ENCODE peak calls at places on chromosomes 7 and 10, in ten cellular contexts. One of them, this sample, is unnamed.

GRCh38 chr10:98446121-98446655 is 547 bp downstream of the HPS1 start:
- DNase-seq in lung: no peak
- DNase-seq in right cardiac atrium: no peak
- DNase-seq in substantia nigra: no peak
- DNase-seq in RWPE2: no peak
- DNase-seq in hepatocyte: peak
- DNase-seq in H9: peak
- DNase-seq in adrenal gland: peak
- DNase-seq in CD8-positive, alpha-beta memory T cell: peak
- DNase-seq in CD4-positive, alpha-beta memory T cell: no peak
- DNase-seq in this sample: no peak

GRCh38 chr7:29548823-29549222 is 14.8 kb upstream of the PRR15 start:
- DNase-seq in lung: no peak
- DNase-seq in right cardiac atrium: no peak
- DNase-seq in substantia nigra: no peak
- DNase-seq in RWPE2: no peak
- DNase-seq in hepatocyte: no peak
- DNase-seq in H9: no peak
- DNase-seq in adrenal gland: no peak
- DNase-seq in CD8-positive, alpha-beta memory T cell: no peak
- DNase-seq in CD4-positive, alpha-beta memory T cell: no peak
- DNase-seq in this sample: no peak

GRCh38 chr7:32890553-32891045 is 961 bp downstream of the KBTBD2 start:
- DNase-seq in lung: peak
- DNase-seq in right cardiac atrium: no peak
- DNase-seq in substantia nigra: peak
- DNase-seq in RWPE2: no peak
- DNase-seq in hepatocyte: peak
- DNase-seq in H9: no peak
- DNase-seq in adrenal gland: peak
- DNase-seq in CD8-positive, alpha-beta memory T cell: peak
- DNase-seq in CD4-positive, alpha-beta memory T cell: peak
- DNase-seq in this sample: no peak

GRCh38 chr7:126450269-126450671 is 802.5 kb downstream of the GRM8 start:
- DNase-seq in lung: no peak
- DNase-seq in right cardiac atrium: no peak
- DNase-seq in substantia nigra: no peak
- DNase-seq in RWPE2: no peak
- DNase-seq in hepatocyte: no peak
- DNase-seq in H9: no peak
- DNase-seq in adrenal gland: no peak
- DNase-seq in CD8-positive, alpha-beta memory T cell: no peak
- DNase-seq in CD4-positive, alpha-beta memory T cell: no peak
- DNase-seq in this sample: no peak

GRCh38 chr10:62817120-62817762 is 1.1 kb upstream of the EGR2 start:
- DNase-seq in lung: peak
- DNase-seq in right cardiac atrium: peak
- DNase-seq in substantia nigra: no peak
- DNase-seq in RWPE2: peak
- DNase-seq in hepatocyte: peak
- DNase-seq in H9: peak
- DNase-seq in adrenal gland: no peak
- DNase-seq in CD8-positive, alpha-beta memory T cell: peak
- DNase-seq in CD4-positive, alpha-beta memory T cell: no peak
- DNase-seq in this sample: peak

GRCh38 chr7:112204072-112204775 is 2.0 kb downstream of the DOCK4 start:
- DNase-seq in lung: no peak
- DNase-seq in right cardiac atrium: no peak
- DNase-seq in substantia nigra: no peak
- DNase-seq in RWPE2: no peak
- DNase-seq in hepatocyte: no peak
- DNase-seq in H9: no peak
- DNase-seq in adrenal gland: no peak
- DNase-seq in CD8-positive, alpha-beta memory T cell: no peak
- DNase-seq in CD4-positive, alpha-beta memory T cell: no peak
- DNase-seq in this sample: no peak

GRCh38 chr10:110672580-110672919 is 28.4 kb downstream of the RBM20 start:
- DNase-seq in lung: no peak
- DNase-seq in right cardiac atrium: no peak
- DNase-seq in substantia nigra: no peak
- DNase-seq in RWPE2: no peak
- DNase-seq in hepatocyte: no peak
- DNase-seq in H9: no peak
- DNase-seq in adrenal gland: no peak
- DNase-seq in CD8-positive, alpha-beta memory T cell: no peak
- DNase-seq in CD4-positive, alpha-beta memory T cell: no peak
- DNase-seq in this sample: no peak

GRCh38 chr7:108097703-108098102 is 32.5 kb downstream of the LAMB4 start:
- DNase-seq in lung: no peak
- DNase-seq in right cardiac atrium: no peak
- DNase-seq in substantia nigra: no peak
- DNase-seq in RWPE2: no peak
- DNase-seq in hepatocyte: no peak
- DNase-seq in H9: no peak
- DNase-seq in adrenal gland: no peak
- DNase-seq in CD8-positive, alpha-beta memory T cell: no peak
- DNase-seq in CD4-positive, alpha-beta memory T cell: no peak
- DNase-seq in this sample: no peak

GRCh38 chr10:16297652-16298051 is 139.2 kb upstream of the PTER start:
- DNase-seq in lung: no peak
- DNase-seq in right cardiac atrium: no peak
- DNase-seq in substantia nigra: no peak
- DNase-seq in RWPE2: no peak
- DNase-seq in hepatocyte: no peak
- DNase-seq in H9: no peak
- DNase-seq in adrenal gland: no peak
- DNase-seq in CD8-positive, alpha-beta memory T cell: no peak
- DNase-seq in CD4-positive, alpha-beta memory T cell: no peak
- DNase-seq in this sample: no peak

GRCh38 chr10:103667390-103667789 is 173.9 kb downstream of the NEURL1 start:
- DNase-seq in lung: no peak
- DNase-seq in right cardiac atrium: peak
- DNase-seq in substantia nigra: no peak
- DNase-seq in RWPE2: no peak
- DNase-seq in hepatocyte: no peak
- DNase-seq in H9: peak
- DNase-seq in adrenal gland: no peak
- DNase-seq in CD8-positive, alpha-beta memory T cell: no peak
- DNase-seq in CD4-positive, alpha-beta memory T cell: no peak
- DNase-seq in this sample: no peak

GRCh38 chr7:135180122-135180521 is 9.6 kb upstream of the CYREN start:
- DNase-seq in lung: no peak
- DNase-seq in right cardiac atrium: no peak
- DNase-seq in substantia nigra: no peak
- DNase-seq in RWPE2: no peak
- DNase-seq in hepatocyte: no peak
- DNase-seq in H9: no peak
- DNase-seq in adrenal gland: no peak
- DNase-seq in CD8-positive, alpha-beta memory T cell: no peak
- DNase-seq in CD4-positive, alpha-beta memory T cell: no peak
- DNase-seq in this sample: no peak

GRCh38 chr10:79394631-79395030 is 47.4 kb downstream of the PPIF start:
- DNase-seq in lung: no peak
- DNase-seq in right cardiac atrium: no peak
- DNase-seq in substantia nigra: no peak
- DNase-seq in RWPE2: no peak
- DNase-seq in hepatocyte: no peak
- DNase-seq in H9: no peak
- DNase-seq in adrenal gland: no peak
- DNase-seq in CD8-positive, alpha-beta memory T cell: no peak
- DNase-seq in CD4-positive, alpha-beta memory T cell: no peak
- DNase-seq in this sample: peak
- H3K27ac ChIP-seq in lung: no peak
- H3K27ac ChIP-seq in right cardiac atrium: no peak
- H3K27ac ChIP-seq in substantia nigra: peak
- H3K27ac ChIP-seq in RWPE2: no peak
- H3K27ac ChIP-seq in hepatocyte: no peak
- H3K27ac ChIP-seq in H9: no peak
- H3K27ac ChIP-seq in adrenal gland: no peak
- H3K27ac ChIP-seq in CD8-positive, alpha-beta memory T cell: no peak
- H3K27ac ChIP-seq in CD4-positive, alpha-beta memory T cell: no peak
- H3K27ac ChIP-seq in this sample: no peak

GRCh38 chr7:100674441-100675407 is 1.2 kb downstream of the GNB2 start:
- DNase-seq in lung: no peak
- DNase-seq in right cardiac atrium: peak
- DNase-seq in substantia nigra: no peak
- DNase-seq in RWPE2: no peak
- DNase-seq in hepatocyte: peak
- DNase-seq in H9: no peak
- DNase-seq in adrenal gland: no peak
- DNase-seq in CD8-positive, alpha-beta memory T cell: peak
- DNase-seq in CD4-positive, alpha-beta memory T cell: peak
- DNase-seq in this sample: peak

GRCh38 chr7:100677308-100678095 is 4.0 kb downstream of the GNB2 start:
- DNase-seq in lung: no peak
- DNase-seq in right cardiac atrium: peak
- DNase-seq in substantia nigra: no peak
- DNase-seq in RWPE2: no peak
- DNase-seq in hepatocyte: peak
- DNase-seq in H9: no peak
- DNase-seq in adrenal gland: no peak
- DNase-seq in CD8-positive, alpha-beta memory T cell: no peak
- DNase-seq in CD4-positive, alpha-beta memory T cell: no peak
- DNase-seq in this sample: peak

GRCh38 chr7:100675581-100676350 is 2.2 kb downstream of the GNB2 start:
- DNase-seq in lung: peak
- DNase-seq in right cardiac atrium: peak
- DNase-seq in substantia nigra: peak
- DNase-seq in RWPE2: peak
- DNase-seq in hepatocyte: peak
- DNase-seq in H9: peak
- DNase-seq in adrenal gland: peak
- DNase-seq in CD8-positive, alpha-beta memory T cell: peak
- DNase-seq in CD4-positive, alpha-beta memory T cell: peak
- DNase-seq in this sample: peak

GRCh38 chr7:100678291-100678984 is 4.9 kb downstream of the GNB2 start:
- DNase-seq in lung: no peak
- DNase-seq in right cardiac atrium: peak
- DNase-seq in substantia nigra: no peak
- DNase-seq in RWPE2: no peak
- DNase-seq in hepatocyte: peak
- DNase-seq in H9: no peak
- DNase-seq in adrenal gland: no peak
- DNase-seq in CD8-positive, alpha-beta memory T cell: no peak
- DNase-seq in CD4-positive, alpha-beta memory T cell: no peak
- DNase-seq in this sample: no peak

GRCh38 chr7:100676501-100677306 is 3.2 kb downstream of the GNB2 start:
- DNase-seq in lung: no peak
- DNase-seq in right cardiac atrium: peak
- DNase-seq in substantia nigra: no peak
- DNase-seq in RWPE2: no peak
- DNase-seq in hepatocyte: no peak
- DNase-seq in H9: no peak
- DNase-seq in adrenal gland: no peak
- DNase-seq in CD8-positive, alpha-beta memory T cell: no peak
- DNase-seq in CD4-positive, alpha-beta memory T cell: no peak
- DNase-seq in this sample: no peak
- H3K27ac ChIP-seq in lung: no peak
- H3K27ac ChIP-seq in right cardiac atrium: peak
- H3K27ac ChIP-seq in substantia nigra: peak
- H3K27ac ChIP-seq in RWPE2: peak
- H3K27ac ChIP-seq in hepatocyte: peak
- H3K27ac ChIP-seq in H9: no peak
- H3K27ac ChIP-seq in adrenal gland: peak
- H3K27ac ChIP-seq in CD8-positive, alpha-beta memory T cell: peak
- H3K27ac ChIP-seq in CD4-positive, alpha-beta memory T cell: peak
- H3K27ac ChIP-seq in this sample: peak

GRCh38 chr7:114723308-114723707 is 198.6 kb upstream of the MDFIC start:
- DNase-seq in lung: no peak
- DNase-seq in right cardiac atrium: no peak
- DNase-seq in substantia nigra: no peak
- DNase-seq in RWPE2: no peak
- DNase-seq in hepatocyte: no peak
- DNase-seq in H9: no peak
- DNase-seq in adrenal gland: no peak
- DNase-seq in CD8-positive, alpha-beta memory T cell: no peak
- DNase-seq in CD4-positive, alpha-beta memory T cell: no peak
- DNase-seq in this sample: no peak
- H3K27ac ChIP-seq in lung: no peak
- H3K27ac ChIP-seq in right cardiac atrium: no peak
- H3K27ac ChIP-seq in substantia nigra: no peak
- H3K27ac ChIP-seq in RWPE2: no peak
- H3K27ac ChIP-seq in hepatocyte: no peak
- H3K27ac ChIP-seq in H9: no peak
- H3K27ac ChIP-seq in adrenal gland: no peak
- H3K27ac ChIP-seq in CD8-positive, alpha-beta memory T cell: no peak
- H3K27ac ChIP-seq in CD4-positive, alpha-beta memory T cell: no peak
- H3K27ac ChIP-seq in this sample: no peak

GRCh38 chr7:65287023-65287422 is 86.6 kb upstream of the ZNF92 start:
- DNase-seq in lung: no peak
- DNase-seq in right cardiac atrium: no peak
- DNase-seq in substantia nigra: no peak
- DNase-seq in RWPE2: no peak
- DNase-seq in hepatocyte: no peak
- DNase-seq in H9: no peak
- DNase-seq in adrenal gland: no peak
- DNase-seq in CD8-positive, alpha-beta memory T cell: no peak
- DNase-seq in CD4-positive, alpha-beta memory T cell: no peak
- DNase-seq in this sample: no peak

DNA sequence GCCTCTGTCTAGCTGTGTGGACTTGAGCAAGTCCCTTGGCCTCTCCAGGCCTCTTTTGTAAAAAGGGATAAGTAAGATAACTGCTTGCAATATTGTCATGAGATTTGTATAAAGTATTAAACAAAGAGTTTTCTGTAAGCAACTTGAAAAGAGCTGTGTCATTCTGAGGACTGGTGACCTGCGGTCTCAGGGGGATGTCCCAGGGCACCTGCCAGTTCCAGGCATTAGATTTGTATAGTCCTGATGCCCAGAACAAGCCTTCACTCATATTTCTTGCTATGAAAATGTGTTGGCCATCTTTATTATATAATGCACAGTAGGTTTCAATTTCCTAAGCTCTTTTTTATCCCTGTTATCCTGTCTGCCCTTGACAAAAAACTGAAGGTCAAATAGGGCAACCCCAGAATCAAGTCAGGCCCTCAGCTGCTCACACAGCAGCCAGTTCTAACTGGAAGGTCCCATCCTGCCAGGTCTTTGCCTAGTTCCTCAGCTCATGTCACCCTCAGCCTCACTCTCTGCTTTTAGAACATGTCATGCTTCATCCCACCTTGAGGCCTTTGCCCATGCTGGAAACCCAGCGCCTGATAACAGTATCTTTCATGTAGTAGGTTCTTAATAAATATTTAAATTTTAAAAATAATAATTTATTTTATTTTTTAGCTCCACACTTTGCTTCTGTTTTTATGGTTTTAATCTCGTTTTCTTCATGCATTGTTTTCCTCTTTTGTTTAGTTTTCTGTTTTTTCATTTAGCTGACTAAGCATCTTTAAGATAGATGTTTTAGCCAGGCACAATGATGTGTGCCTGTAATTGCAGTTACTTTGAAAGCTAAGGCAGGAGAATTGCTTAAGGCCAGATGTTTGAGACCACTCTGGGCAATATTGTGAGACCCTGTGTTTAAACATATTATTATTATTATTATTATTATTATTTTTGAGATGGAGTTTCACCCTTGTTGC is 87.5 kb upstream of the ZNF92 start:
- DNase-seq in lung: no peak
- DNase-seq in right cardiac atrium: no peak
- DNase-seq in substantia nigra: no peak
- DNase-seq in RWPE2: no peak
- DNase-seq in hepatocyte: no peak
- DNase-seq in H9: no peak
- DNase-seq in adrenal gland: no peak
- DNase-seq in CD8-positive, alpha-beta memory T cell: no peak
- DNase-seq in CD4-positive, alpha-beta memory T cell: no peak
- DNase-seq in this sample: no peak
- H3K27ac ChIP-seq in lung: no peak
- H3K27ac ChIP-seq in right cardiac atrium: no peak
- H3K27ac ChIP-seq in substantia nigra: no peak
- H3K27ac ChIP-seq in RWPE2: no peak
- H3K27ac ChIP-seq in hepatocyte: no peak
- H3K27ac ChIP-seq in H9: no peak
- H3K27ac ChIP-seq in adrenal gland: no peak
- H3K27ac ChIP-seq in CD8-positive, alpha-beta memory T cell: no peak
- H3K27ac ChIP-seq in CD4-positive, alpha-beta memory T cell: no peak
- H3K27ac ChIP-seq in this sample: no peak